ENCODE peak calls at places on chromosomes 7 and 10, in nine cellular contexts. P is posterior cingulate gyrus; B is activated T-cell treated with anti-CD3 and anti-CD28 coated beads, Interleukin-2, amount 50 U/mL, for 4 hours; I is upper lobe of left lung; M is amniotic epithelial cell; W is transverse colon; F is foreskin keratinocyte; G is T-cell; L is GM12878. S is an unnamed sample.
A peak's percentile ranks its signal among the peaks of the same experiment; 100 is the strongest.

GRCh38 chr7:129968592-129969383 is 16.0 kb upstream of the UBE2H start:
- DNase-seq in B (no peak), I (no peak), G (no peak), M (no peak), L (no peak), W (no peak), P (no peak), F (no peak), S (no peak)

GRCh38 chr10:110774069-110775021 is 97.4 kb upstream of the PDCD4 start:
- DNase-seq in L (peak; percentile 99), G (no peak), M (peak; percentile 51), W (no peak), F (peak; percentile 81), I (no peak), P (no peak), B (no peak), S (peak; percentile 41)

GRCh38 chr10:50600286-50600685 is 23.5 kb downstream of the SGMS1 start:
- DNase-seq in M (no peak), I (no peak), B (no peak), L (no peak), F (no peak), W (no peak), P (no peak), G (no peak), S (no peak)

GRCh38 chr7:5421626-5422323 is 1.9 kb downstream of the TNRC18 start:
- DNase-seq in P (no peak), F (no peak), B (no peak), G (no peak), I (peak; percentile 86), M (peak; percentile 63), L (no peak), W (peak; percentile 64), S (no peak)

GRCh38 chr7:70349819-70350218 is 751.5 kb downstream of the AUTS2 start:
- DNase-seq in F (no peak), P (no peak), I (no peak), L (no peak), W (no peak), M (no peak), G (no peak), B (no peak), S (no peak)

GRCh38 chr7:108045669-108046068 is 42.7 kb upstream of the LAMB1 start:
- DNase-seq in M (peak; percentile 56), B (no peak), W (no peak), P (no peak), L (no peak), F (no peak), I (no peak), G (no peak), S (no peak)

GRCh38 chr10:73232887-73233286 is 14.2 kb downstream of the DNAJC9 start:
- DNase-seq in P (no peak), B (no peak), I (no peak), M (no peak), G (no peak), W (no peak), F (no peak), L (no peak), S (no peak)

GRCh38 chr7:27080844-27081423 is 14.9 kb downstream of the HOXA1 start:
- DNase-seq in G (no peak), L (no peak), W (no peak), F (peak; percentile 69), B (no peak), M (peak; percentile 26), I (no peak), P (no peak), S (no peak)

GRCh38 chr10:84095821-84096497 is 43.4 kb upstream of the GHITM start:
- DNase-seq in L (no peak), M (peak; percentile 52), B (no peak), F (no peak), I (no peak), W (no peak), G (no peak), P (no peak), S (no peak)

GRCh38 chr7:28900311-28900710 is 57.8 kb downstream of the TRIL start:
- DNase-seq in B (no peak), L (no peak), I (no peak), W (no peak), P (no peak), G (no peak), M (no peak), F (no peak), S (no peak)

GRCh38 chr7:20306499-20306946 is 24.2 kb upstream of the ITGB8 start:
- DNase-seq in M (peak; percentile 60), P (no peak), G (no peak), W (no peak), I (no peak), L (no peak), B (no peak), F (no peak), S (no peak)

GRCh38 chr10:110914411-110914810 is 4.6 kb downstream of the BBIP1 start:
- DNase-seq in G (no peak), I (no peak), W (no peak), B (no peak), L (no peak), M (no peak), P (no peak), F (no peak), S (no peak)

GRCh38 chr7:12923971-12924370 is 236.5 kb downstream of the ARL4A start:
- DNase-seq in B (no peak), I (no peak), P (no peak), F (peak; percentile 86), L (no peak), G (no peak), M (peak; percentile 17), W (no peak), S (no peak)

GRCh38 chr10:124699471-124700292 is 44.5 kb downstream of the FAM53B start:
- DNase-seq in P (peak; percentile 82), G (no peak), M (no peak), W (no peak), B (no peak), F (no peak), I (no peak), L (no peak), S (no peak)

GRCh38 chr7:66013938-66014337 is 31.9 kb upstream of the GUSB start:
- DNase-seq in F (no peak), W (peak; percentile 32), P (peak; percentile 64), M (peak; percentile 69), L (no peak), G (no peak), B (no peak), I (no peak), S (no peak)

GRCh38 chr7:29297194-29297890 is 102.8 kb downstream of the CHN2 start:
- DNase-seq in I (no peak), F (no peak), G (no peak), M (no peak), W (no peak), P (no peak), L (no peak), B (no peak), S (no peak)

GRCh38 chr7:105849122-105849855 is 27.1 kb downstream of the ATXN7L1 start:
- DNase-seq in L (peak; percentile 9), M (no peak), B (peak; percentile 45), G (peak; percentile 65), I (no peak), P (no peak), F (peak; percentile 39), W (no peak), S (peak; percentile 36)

GRCh38 chr7:78879206-78879605 is 574.3 kb downstream of the MAGI2 start:
- DNase-seq in M (no peak), I (no peak), P (no peak), G (no peak), W (no peak), F (no peak), L (no peak), B (no peak), S (no peak)

GRCh38 chr10:2679646-2680045 is 387.7 kb upstream of the PFKP start:
- DNase-seq in P (peak; percentile 55), M (no peak), I (peak; percentile 52), L (no peak), B (no peak), G (no peak), F (no peak), W (no peak), S (no peak)

GRCh38 chr10:78964952-78965633 is 103.7 kb upstream of the ZMIZ1 start:
- DNase-seq in B (no peak), I (peak; percentile 80), W (no peak), G (no peak), L (no peak), F (no peak), P (peak; percentile 96), M (peak; percentile 64), S (no peak)

GRCh38 chr10:44976352-44977198 is 2.0 kb downstream of the DEPP1 start:
- DNase-seq in I (no peak), F (no peak), W (no peak), B (no peak), G (no peak), M (no peak), L (no peak), P (no peak), S (no peak)

GRCh38 chr7:51226916-51227535 is 89.6 kb downstream of the COBL start:
- DNase-seq in B (no peak), P (no peak), I (no peak), F (no peak), W (no peak), M (no peak), L (no peak), G (no peak), S (no peak)

GRCh38 chr10:14124951-14125350 is 205.8 kb downstream of the FRMD4A start:
- DNase-seq in L (no peak), F (no peak), B (no peak), G (no peak), P (no peak), I (no peak), W (no peak), M (no peak), S (no peak)

GRCh38 chr7:907158-907980 is 31.0 kb downstream of the GET4 start:
- DNase-seq in B (no peak), L (no peak), P (no peak), I (peak; percentile 86), F (no peak), W (peak; percentile 40), M (no peak), G (peak; percentile 29), S (no peak)

GRCh38 chr7:148304456-148304855 is 286.1 kb upstream of the C7orf33 start:
- DNase-seq in G (no peak), I (no peak), W (peak; percentile 21), F (no peak), L (peak; percentile 12), B (no peak), M (no peak), P (no peak), S (no peak)

GRCh38 chr7:129825005-129825553 is 127.7 kb downstream of the UBE2H start:
- DNase-seq in P (peak; percentile 95), I (peak; percentile 90), L (no peak), B (no peak), F (peak; percentile 57), W (peak; percentile 57), M (peak; percentile 20), G (peak; percentile 16), S (no peak)

GRCh38 chr10:13299437-13300287 is at the start of gene PHYH:
- DNase-seq in B (peak; percentile 66), G (peak; percentile 84), M (peak; percentile 79), I (peak; percentile 98), W (peak; percentile 94), L (no peak), F (peak; percentile 26), P (peak; percentile 99), S (peak; percentile 86)

GRCh38 chr7:7665031-7665430 is 24.5 kb downstream of the UMAD1 start:
- DNase-seq in B (no peak), I (no peak), F (no peak), M (no peak), L (no peak), W (no peak), P (no peak), G (no peak), S (no peak)

GRCh38 chr10:126732308-126732707 is 61.8 kb upstream of the C10orf90 start:
- DNase-seq in W (no peak), I (no peak), F (no peak), B (no peak), P (no peak), L (no peak), G (no peak), M (no peak), S (no peak)